ENCODE peak calls at places on chromosomes 2 and 18, in eight cellular contexts. R is fibroblast of mammary gland, E is adrenal gland, N is coronary artery, K is astrocyte of the spinal cord, Y is fibroblast of lung, S is psoas muscle, C is fibroblast of pulmonary artery. H is an unnamed sample.

GRCh38 chr2:15728247-15728721 is 136.6 kb downstream of the DDX1 start:
- DNase-seq in R (no peak), E (no peak), N (peak), K (no peak), Y (no peak), S (no peak), C (no peak), H (no peak)

GRCh38 chr18:63336366-63337099 is 17.0 kb upstream of the BCL2 start:
- DNase-seq in R (peak), E (peak), N (no peak), K (peak), Y (peak), S (no peak), C (peak), H (peak)

GRCh38 chr2:157480182-157480961 is 36.5 kb upstream of the CYTIP start:
- DNase-seq in R (peak), E (peak), N (no peak), K (no peak), Y (peak), S (peak), C (peak), H (peak)

GRCh38 chr2:85596486-85597143 is 1.1 kb downstream of the RNF181 start:
- DNase-seq in R (no peak), E (no peak), N (no peak), K (no peak), Y (no peak), S (peak), C (no peak), H (no peak)

GRCh38 chr2:101185085-101185484 is 33.9 kb upstream of the TBC1D8 start:
- DNase-seq in R (no peak), E (no peak), N (no peak), K (no peak), Y (no peak), S (no peak), C (no peak), H (no peak)

GRCh38 chr2:120783371-120783791 is 47.7 kb downstream of the GLI2 start:
- DNase-seq in R (peak), E (no peak), N (no peak), K (peak), Y (peak), S (no peak), C (peak), H (no peak)

GRCh38 chr2:135311962-135312361 is 219.1 kb downstream of the ZRANB3 start:
- DNase-seq in R (no peak), E (no peak), N (no peak), K (no peak), Y (no peak), S (no peak), C (no peak), H (no peak)

GRCh38 chr18:76657428-76657827 is 162.4 kb upstream of the ZNF516 start:
- DNase-seq in R (peak), E (no peak), N (no peak), K (no peak), Y (peak), S (no peak), C (no peak), H (peak)

GRCh38 chr2:128696421-128696820 is 377.8 kb upstream of the HS6ST1 start:
- DNase-seq in R (no peak), E (no peak), N (no peak), K (no peak), Y (no peak), S (no peak), C (no peak), H (no peak)

DNA sequence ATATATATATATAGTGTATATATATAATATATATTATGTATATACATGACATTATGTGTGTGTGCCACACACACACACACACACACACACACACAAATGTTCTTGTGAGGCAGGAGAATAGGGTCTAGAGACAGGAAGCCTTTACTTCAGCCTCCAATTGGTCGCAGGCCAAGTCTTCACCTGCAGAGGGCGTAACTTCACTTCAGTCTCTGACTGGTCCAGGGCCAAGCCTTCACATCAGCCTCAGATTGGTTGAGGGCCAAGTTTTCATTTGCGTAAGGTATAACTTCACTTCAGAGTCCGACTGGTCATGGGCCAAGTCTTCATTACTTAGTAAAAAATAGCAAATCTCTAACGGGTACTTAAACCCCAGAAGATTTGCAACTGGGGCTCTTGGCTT is 13.2 kb upstream of the SS18 start:
- DNase-seq in R (no peak), E (no peak), N (no peak), K (no peak), Y (no peak), S (no peak), C (no peak), H (peak)
- TF ChIP-seq CTCF in R (peak), E (no peak), N (no peak), K (no peak), Y (no peak), S (no peak), C (no peak), H (peak)

GRCh38 chr2:126886906-126887280 is 11.8 kb upstream of the TEX51 start:
- DNase-seq in R (no peak), E (no peak), N (no peak), K (no peak), Y (no peak), S (no peak), C (no peak), H (no peak)
- H3K4me3 ChIP-seq in R (no peak), E (no peak), N (peak), K (no peak), Y (no peak), S (no peak), C (no peak), H (no peak)

GRCh38 chr2:240597054-240597418 is 10.5 kb downstream of the CAPN10 start:
- DNase-seq in R (no peak), E (peak), N (no peak), K (no peak), Y (no peak), S (peak), C (no peak), H (no peak)

GRCh38 chr2:240594511-240595380 is 8.2 kb downstream of the CAPN10 start:
- DNase-seq in R (no peak), E (peak), N (no peak), K (no peak), Y (no peak), S (peak), C (no peak), H (no peak)

GRCh38 chr2:240596491-240596931 is 10.0 kb downstream of the CAPN10 start:
- DNase-seq in R (no peak), E (peak), N (no peak), K (no peak), Y (no peak), S (peak), C (no peak), H (no peak)

GRCh38 chr2:240596080-240596460 is 9.5 kb downstream of the CAPN10 start:
- DNase-seq in R (no peak), E (peak), N (no peak), K (no peak), Y (no peak), S (no peak), C (no peak), H (no peak)

DNA sequence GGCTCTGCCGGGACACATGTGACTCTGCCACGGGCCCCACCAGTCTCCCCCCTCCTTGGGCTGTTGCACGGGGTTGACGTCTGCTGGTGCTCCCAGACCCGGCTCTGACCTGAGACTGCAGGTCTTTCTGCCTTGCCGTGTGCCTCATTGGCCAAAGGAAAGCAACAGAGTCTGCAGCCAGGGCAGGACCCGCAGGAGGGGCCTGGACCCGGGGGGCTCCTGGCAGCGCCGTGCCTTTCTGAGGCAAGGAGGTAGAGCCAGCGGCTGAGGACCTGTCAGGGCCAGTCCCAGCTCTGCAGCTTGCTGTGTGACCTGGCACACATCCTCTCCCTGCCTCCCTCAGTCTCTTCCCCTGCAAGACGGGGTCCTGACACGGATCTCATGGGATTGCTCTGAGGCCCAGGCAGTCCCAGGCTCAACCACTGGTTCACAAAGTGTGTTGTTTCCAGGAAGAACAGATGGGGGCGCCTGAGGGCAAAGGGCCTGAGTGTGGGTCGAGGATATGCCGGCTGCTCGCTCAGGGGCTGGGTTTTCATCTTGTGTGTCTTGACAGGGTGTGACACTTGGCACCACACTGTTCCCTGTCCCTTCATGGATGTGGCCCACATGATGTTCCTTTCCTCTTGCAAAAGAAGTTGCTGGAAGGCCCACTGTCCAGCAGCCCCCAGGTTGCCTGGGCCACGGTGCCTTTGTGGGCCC is 9.0 kb downstream of the CAPN10 start:
- DNase-seq in R (no peak), E (peak), N (no peak), K (no peak), Y (no peak), S (peak), C (no peak), H (no peak)
- TF ChIP-seq CTCF in R (peak), E (no peak), N (no peak), K (peak), Y (peak), S (no peak), C (peak), H (peak)

GRCh38 chr2:59282374-59283057 is 1041.4 kb upstream of the FANCL start:
- DNase-seq in R (no peak), E (peak), N (no peak), K (no peak), Y (no peak), S (no peak), C (no peak), H (no peak)

GRCh38 chr2:59276917-59277316 is 1035.8 kb upstream of the FANCL start:
- DNase-seq in R (no peak), E (no peak), N (no peak), K (no peak), Y (no peak), S (no peak), C (no peak), H (no peak)

GRCh38 chr2:59276033-59276432 is 1034.9 kb upstream of the FANCL start:
- DNase-seq in R (no peak), E (no peak), N (no peak), K (no peak), Y (no peak), S (no peak), C (no peak), H (no peak)

DNA sequence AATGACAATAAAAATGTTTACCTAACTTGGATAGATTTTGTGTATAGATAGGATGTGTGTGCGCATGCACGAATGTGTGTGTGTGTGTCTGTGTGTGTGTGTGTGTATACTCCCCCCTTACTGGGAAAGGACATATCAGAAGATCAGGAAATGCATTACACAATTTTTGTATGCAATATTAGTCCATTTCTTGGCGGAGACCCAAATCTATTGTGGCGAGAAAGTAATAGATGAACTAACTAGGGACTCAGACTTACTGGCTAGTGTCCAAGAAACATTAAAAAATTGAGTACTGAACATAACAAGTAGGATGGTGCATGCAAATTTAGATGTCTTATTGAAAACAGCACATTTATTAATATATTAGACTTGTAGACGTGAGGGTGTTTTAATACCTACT is 1036.5 kb upstream of the FANCL start:
- DNase-seq in R (peak), E (no peak), N (no peak), K (no peak), Y (no peak), S (no peak), C (peak), H (peak)
- H3K4me3 ChIP-seq in R (no peak), E (no peak), N (no peak), K (no peak), Y (no peak), S (no peak), C (no peak), H (no peak)

GRCh38 chr2:191020221-191020741 is 6.3 kb upstream of the STAT1 start:
- DNase-seq in R (peak), E (peak), N (peak), K (peak), Y (peak), S (peak), C (peak), H (peak)
- TF ChIP-seq CTCF in R (no peak), E (peak), N (no peak), K (no peak), Y (no peak), S (peak), C (no peak), H (peak)

GRCh38 chr2:8642332-8643078 is 39.4 kb upstream of the ID2 start:
- DNase-seq in R (no peak), E (no peak), N (no peak), K (no peak), Y (no peak), S (no peak), C (no peak), H (no peak)
- H3K4me3 ChIP-seq in R (no peak), E (no peak), N (no peak), K (no peak), Y (no peak), S (no peak), C (no peak), H (no peak)

DNA sequence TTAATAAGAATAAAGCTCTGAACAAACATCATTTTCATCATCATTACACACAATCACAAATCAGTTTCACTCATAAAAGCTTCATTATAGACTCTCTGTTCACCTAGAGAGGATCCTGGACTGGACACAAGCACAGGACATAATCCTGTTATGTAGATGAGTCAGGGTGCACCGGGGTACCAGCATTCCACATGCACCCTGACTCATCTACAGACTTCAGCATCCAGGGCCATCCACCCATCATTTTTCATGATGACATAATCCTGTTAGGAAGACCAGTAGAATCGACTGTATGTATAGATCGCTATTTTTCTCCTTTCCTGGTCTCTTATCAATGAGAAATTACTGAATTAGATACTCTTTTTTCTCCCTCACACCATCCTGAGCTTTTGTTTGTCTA is 73.7 kb upstream of the PIK3C3 start:
- DNase-seq in R (peak), E (no peak), N (no peak), K (peak), Y (peak), S (no peak), C (peak), H (no peak)
- TF ChIP-seq CTCF in R (no peak), E (no peak), N (no peak), K (no peak), Y (no peak), S (no peak), C (no peak), H (no peak)

GRCh38 chr2:26327291-26328272 is 18.4 kb upstream of the SELENOI start:
- DNase-seq in R (peak), E (no peak), N (no peak), K (no peak), Y (peak), S (no peak), C (peak), H (peak)

GRCh38 chr2:26326514-26326913 is 19.4 kb upstream of the SELENOI start:
- DNase-seq in R (peak), E (no peak), N (no peak), K (no peak), Y (peak), S (no peak), C (no peak), H (no peak)

GRCh38 chr2:26330604-26331003 is 15.3 kb upstream of the SELENOI start:
- DNase-seq in R (no peak), E (no peak), N (no peak), K (no peak), Y (peak), S (no peak), C (no peak), H (peak)

GRCh38 chr2:26333286-26333685 is 12.7 kb upstream of the SELENOI start:
- DNase-seq in R (no peak), E (no peak), N (no peak), K (no peak), Y (no peak), S (no peak), C (no peak), H (no peak)

DNA sequence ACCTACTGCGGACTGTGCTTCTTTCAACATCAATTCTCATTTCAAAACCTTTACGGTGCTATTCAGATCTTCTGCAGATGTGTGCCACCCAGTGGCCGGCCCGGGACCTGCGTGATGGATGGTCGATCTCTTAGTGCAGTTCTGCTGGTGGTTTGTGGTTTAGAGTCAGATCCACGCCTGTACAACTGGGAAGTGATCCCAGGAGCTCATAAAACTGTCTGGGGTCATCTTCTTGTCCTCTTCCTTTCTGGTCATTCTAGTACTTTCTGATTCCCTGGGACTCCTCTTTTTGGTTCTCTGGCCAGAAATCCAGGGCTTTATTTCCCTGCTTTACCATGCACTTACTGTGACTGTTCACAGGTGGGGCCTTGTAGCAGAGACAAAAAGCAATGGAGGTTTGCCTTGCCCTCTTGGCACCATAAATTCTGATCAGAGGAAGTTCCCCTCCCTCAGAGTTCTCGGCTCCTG is 15.8 kb upstream of the SELENOI start:
- DNase-seq in R (peak), E (peak), N (peak), K (peak), Y (peak), S (peak), C (peak), H (peak)
- H3K4me3 ChIP-seq in R (no peak), E (no peak), N (no peak), K (no peak), Y (no peak), S (no peak), C (no peak), H (peak)

DNA sequence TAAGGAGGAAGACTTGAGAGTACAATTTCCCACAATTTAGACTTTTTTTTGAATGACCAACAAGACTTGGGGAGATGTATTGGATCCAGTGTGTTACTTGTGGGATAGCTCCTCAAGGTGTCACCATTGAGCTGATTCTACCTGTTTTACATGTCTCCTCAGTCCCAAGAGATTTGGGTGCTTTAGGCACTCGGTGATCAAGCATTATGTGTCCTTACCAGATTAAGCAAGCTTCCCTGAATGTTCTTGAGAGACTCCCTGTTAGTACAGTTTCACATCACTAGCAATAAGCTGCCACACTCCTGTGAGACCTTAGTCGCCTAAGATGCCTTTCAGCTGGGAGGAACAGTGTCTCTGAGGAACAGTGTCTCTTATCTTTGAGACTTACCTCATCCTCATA is 384.3 kb upstream of the SYT4 start:
- DNase-seq in R (peak), E (no peak), N (no peak), K (peak), Y (peak), S (no peak), C (peak), H (peak)
- TF ChIP-seq CTCF in R (peak), E (no peak), N (no peak), K (peak), Y (peak), S (peak), C (peak), H (peak)

DNA sequence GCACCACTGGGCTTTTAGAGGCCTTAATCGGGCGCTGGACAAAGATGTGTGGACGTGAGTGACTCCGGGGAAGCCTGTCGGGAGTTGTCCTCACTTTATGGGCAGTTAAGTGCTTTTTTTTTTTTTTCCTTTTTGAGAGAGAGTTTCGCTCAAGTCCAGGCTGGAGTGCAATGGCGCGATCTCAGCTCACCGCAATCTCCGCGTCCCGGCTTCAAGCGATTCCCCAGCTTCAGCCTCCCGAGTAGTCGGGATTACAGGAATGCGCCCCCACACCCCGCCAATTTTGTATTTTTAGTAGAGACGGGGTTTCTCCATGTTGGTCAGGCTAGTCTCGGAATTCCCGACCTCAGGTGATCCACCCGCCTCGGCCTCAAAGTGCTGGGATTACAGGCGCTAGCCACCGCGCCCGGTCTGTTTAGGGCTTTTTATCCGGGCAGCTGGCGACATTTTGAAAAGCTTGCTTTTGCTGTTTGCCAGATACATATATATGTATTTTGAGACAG is 1.5 kb downstream of the MSH6 start:
- DNase-seq in R (peak), E (peak), N (peak), K (peak), Y (peak), S (no peak), C (peak), H (peak)
- H3K4me3 ChIP-seq in R (peak), E (peak), N (peak), K (peak), Y (peak), S (peak), C (peak), H (peak)